ENCODE peak calls at places on chromosomes 13 and 19, in four cellular contexts. One of them, this sample, is unnamed.

GRCh38 chr19:2302319-2303208 is 5.4 kb downstream of the LINGO3 start:
- DNase-seq in A549: no peak
- DNase-seq in IMR-90: peak
- DNase-seq in HepG2: no peak
- DNase-seq in this sample: peak

GRCh38 chr19:7257148-7258041 is 36.8 kb downstream of the INSR start:
- DNase-seq in A549: peak
- DNase-seq in IMR-90: peak
- DNase-seq in HepG2: peak
- DNase-seq in this sample: no peak

GRCh38 chr13:75550159-75550567 is 572 bp downstream of the UCHL3 start:
- DNase-seq in A549: peak
- DNase-seq in IMR-90: peak
- DNase-seq in HepG2: peak
- DNase-seq in this sample: peak

GRCh38 chr13:112247471-112248405 is 128.4 kb upstream of the SPACA7 start:
- DNase-seq in A549: no peak
- DNase-seq in IMR-90: no peak
- DNase-seq in HepG2: no peak
- DNase-seq in this sample: no peak

GRCh38 chr13:25493930-25494707 is 122.3 kb downstream of the ATP8A2 start:
- DNase-seq in A549: no peak
- DNase-seq in IMR-90: no peak
- DNase-seq in HepG2: no peak
- DNase-seq in this sample: no peak

GRCh38 chr13:51502206-51502651 is 49.4 kb upstream of the INTS6 start:
- DNase-seq in A549: no peak
- DNase-seq in IMR-90: peak
- DNase-seq in HepG2: no peak
- DNase-seq in this sample: no peak

GRCh38 chr19:35601971-35602370 is 10.6 kb upstream of the HAUS5 start:
- DNase-seq in A549: no peak
- DNase-seq in IMR-90: no peak
- DNase-seq in HepG2: no peak
- DNase-seq in this sample: no peak

GRCh38 chr13:112532837-112533745 is 54.9 kb downstream of the TUBGCP3 start:
- DNase-seq in A549: no peak
- DNase-seq in IMR-90: no peak
- DNase-seq in HepG2: no peak
- DNase-seq in this sample: no peak

GRCh38 chr13:23725922-23726321 is 155.7 kb downstream of the TNFRSF19 start:
- DNase-seq in A549: no peak
- DNase-seq in IMR-90: no peak
- DNase-seq in HepG2: no peak
- DNase-seq in this sample: no peak

GRCh38 chr13:49253310-49253709 is 5.6 kb downstream of the CDADC1 start:
- DNase-seq in A549: no peak
- DNase-seq in IMR-90: no peak
- DNase-seq in HepG2: no peak
- DNase-seq in this sample: no peak

GRCh38 chr13:34730966-34731365 is 211.1 kb upstream of the NBEA start:
- DNase-seq in A549: no peak
- DNase-seq in IMR-90: no peak
- DNase-seq in HepG2: no peak
- DNase-seq in this sample: no peak

GRCh38 chr19:4521170-4521887 is 3.0 kb upstream of the PLIN4 start:
- DNase-seq in A549: no peak
- DNase-seq in IMR-90: no peak
- DNase-seq in HepG2: peak
- DNase-seq in this sample: no peak

GRCh38 chr13:30698023-30698422 is 37.3 kb upstream of the ALOX5AP start:
- DNase-seq in A549: no peak
- DNase-seq in IMR-90: peak
- DNase-seq in HepG2: no peak
- DNase-seq in this sample: no peak

GRCh38 chr13:112688560-112689497 is 1.0 kb upstream of the ATP11A start:
- DNase-seq in A549: no peak
- DNase-seq in IMR-90: no peak
- DNase-seq in HepG2: peak
- DNase-seq in this sample: no peak

GRCh38 chr13:41614671-41615519 is 157.5 kb downstream of the RGCC start:
- DNase-seq in A549: no peak
- DNase-seq in IMR-90: peak
- DNase-seq in HepG2: no peak
- DNase-seq in this sample: no peak

GRCh38 chr19:5627395-5627904 is 4.6 kb downstream of the SAFB start:
- DNase-seq in A549: no peak
- DNase-seq in IMR-90: peak
- DNase-seq in HepG2: no peak
- DNase-seq in this sample: peak

GRCh38 chr13:44103721-44104490 is 224.2 kb downstream of the LACC1 start:
- DNase-seq in A549: no peak
- DNase-seq in IMR-90: no peak
- DNase-seq in HepG2: no peak
- DNase-seq in this sample: no peak

GRCh38 chr13:28503182-28503980 is 8.5 kb upstream of the FLT1 start:
- DNase-seq in A549: no peak
- DNase-seq in IMR-90: peak
- DNase-seq in HepG2: no peak
- DNase-seq in this sample: no peak

GRCh38 chr13:49517461-49517860 is 21.7 kb downstream of the PHF11 start:
- DNase-seq in A549: no peak
- DNase-seq in IMR-90: no peak
- DNase-seq in HepG2: peak
- DNase-seq in this sample: no peak

GRCh38 chr19:14997981-14998380 is 18.3 kb upstream of the SLC1A6 start:
- DNase-seq in A549: no peak
- DNase-seq in IMR-90: no peak
- DNase-seq in HepG2: no peak
- DNase-seq in this sample: no peak

GRCh38 chr19:52398091-52398461 is 427 bp downstream of the ZNF528 start:
- DNase-seq in A549: no peak
- DNase-seq in IMR-90: peak
- DNase-seq in HepG2: peak
- DNase-seq in this sample: peak

GRCh38 chr13:25910243-25910642 is 141.6 kb downstream of the SHISA2 start:
- DNase-seq in A549: no peak
- DNase-seq in IMR-90: no peak
- DNase-seq in HepG2: no peak
- DNase-seq in this sample: no peak

GRCh38 chr19:58332697-58333096 is 5.9 kb downstream of the ZSCAN22 start:
- DNase-seq in A549: no peak
- DNase-seq in IMR-90: no peak
- DNase-seq in HepG2: no peak
- DNase-seq in this sample: no peak

GRCh38 chr19:58328999-58329398 is 2.2 kb downstream of the ZSCAN22 start:
- DNase-seq in A549: peak
- DNase-seq in IMR-90: no peak
- DNase-seq in HepG2: no peak
- DNase-seq in this sample: peak

GRCh38 chr19:58326914-58327726 is at the start of gene ZSCAN22:
- DNase-seq in A549: peak
- DNase-seq in IMR-90: peak
- DNase-seq in HepG2: peak
- DNase-seq in this sample: peak

GRCh38 chr19:58326501-58326913 is 287 bp upstream of the ZSCAN22 start:
- DNase-seq in A549: no peak
- DNase-seq in IMR-90: no peak
- DNase-seq in HepG2: no peak
- DNase-seq in this sample: no peak

DNA sequence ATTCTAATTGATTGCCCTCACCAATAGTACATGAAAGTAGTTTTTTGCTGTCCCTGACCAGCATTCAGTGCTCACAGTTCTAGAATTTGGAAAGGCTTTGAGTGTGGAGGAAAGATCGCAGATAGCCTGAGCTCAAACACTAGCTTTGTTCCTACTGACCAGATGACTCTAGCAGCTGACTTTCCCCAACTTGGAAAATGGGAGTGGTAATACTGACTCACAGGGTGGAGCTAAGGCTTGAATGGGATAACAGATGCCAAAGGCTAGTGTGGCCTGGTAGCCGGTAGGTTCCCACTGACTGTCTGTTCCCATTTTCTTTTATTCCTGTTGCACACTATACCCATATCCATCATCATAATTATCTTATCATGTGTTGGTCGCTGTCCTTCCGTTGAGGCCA is 3.7 kb downstream of the ZSCAN22 start:
- DNase-seq in A549: no peak
- DNase-seq in IMR-90: peak
- DNase-seq in HepG2: no peak
- DNase-seq in this sample: peak
- TF ChIP-seq MAZ in A549: no peak
- TF ChIP-seq MAZ in IMR-90: no peak
- TF ChIP-seq MAZ in HepG2: no peak
- TF ChIP-seq MAZ in this sample: no peak

GRCh38 chr19:47506459-47506858 is 8.4 kb downstream of the NAPA start:
- DNase-seq in A549: no peak
- DNase-seq in IMR-90: no peak
- DNase-seq in HepG2: no peak
- DNase-seq in this sample: no peak

GRCh38 chr19:47508721-47509120 is 6.1 kb downstream of the NAPA start:
- DNase-seq in A549: no peak
- DNase-seq in IMR-90: no peak
- DNase-seq in HepG2: no peak
- DNase-seq in this sample: no peak

GRCh38 chr19:47507924-47508553 is 6.8 kb downstream of the NAPA start:
- DNase-seq in A549: no peak
- DNase-seq in IMR-90: no peak
- DNase-seq in HepG2: no peak
- DNase-seq in this sample: no peak

GRCh38 chr19:47505506-47505905 is 9.4 kb downstream of the NAPA start:
- DNase-seq in A549: no peak
- DNase-seq in IMR-90: no peak
- DNase-seq in HepG2: no peak
- DNase-seq in this sample: no peak

GRCh38 chr19:47507031-47507430 is 7.8 kb downstream of the NAPA start:
- DNase-seq in A549: no peak
- DNase-seq in IMR-90: no peak
- DNase-seq in HepG2: no peak
- DNase-seq in this sample: no peak
- TF ChIP-seq MAZ in A549: no peak
- TF ChIP-seq MAZ in IMR-90: no peak
- TF ChIP-seq MAZ in HepG2: no peak
- TF ChIP-seq MAZ in this sample: no peak

DNA sequence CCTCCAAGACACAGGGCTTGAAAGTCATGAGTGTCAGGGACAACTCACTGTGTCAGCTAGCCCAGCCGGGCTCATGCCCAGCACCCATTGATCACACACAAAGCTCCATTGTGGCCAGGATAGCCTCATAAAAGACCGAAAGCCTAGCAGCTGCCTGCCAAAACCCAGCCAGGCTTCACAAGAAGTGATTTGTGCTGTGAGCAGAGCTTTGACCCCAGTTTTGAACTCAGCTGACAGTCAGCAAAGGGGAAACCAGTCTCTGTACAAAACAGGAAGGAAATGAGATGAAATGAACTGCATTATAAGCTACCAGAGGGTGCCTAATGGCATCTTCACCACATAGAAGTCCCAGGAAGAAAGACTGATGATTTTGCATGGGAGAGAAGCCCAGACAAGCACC is 2.9 kb upstream of the RUBCNL start:
- DNase-seq in A549: no peak
- DNase-seq in IMR-90: no peak
- DNase-seq in HepG2: peak
- DNase-seq in this sample: no peak
- TF ChIP-seq MAZ in A549: no peak
- TF ChIP-seq MAZ in IMR-90: no peak
- TF ChIP-seq MAZ in HepG2: no peak
- TF ChIP-seq MAZ in this sample: no peak

GRCh38 chr19:17686027-17686511 is 2.1 kb downstream of the UNC13A start:
- DNase-seq in A549: peak
- DNase-seq in IMR-90: no peak
- DNase-seq in HepG2: no peak
- DNase-seq in this sample: peak

GRCh38 chr19:17686592-17687042 is 1.5 kb downstream of the UNC13A start:
- DNase-seq in A549: peak
- DNase-seq in IMR-90: no peak
- DNase-seq in HepG2: no peak
- DNase-seq in this sample: peak

GRCh38 chr19:17688853-17689595 is 870 bp upstream of the UNC13A start:
- DNase-seq in A549: no peak
- DNase-seq in IMR-90: no peak
- DNase-seq in HepG2: no peak
- DNase-seq in this sample: no peak

GRCh38 chr19:17687141-17687856 is 855 bp downstream of the UNC13A start:
- DNase-seq in A549: peak
- DNase-seq in IMR-90: no peak
- DNase-seq in HepG2: no peak
- DNase-seq in this sample: peak

GRCh38 chr19:17687857-17688784 is at the start of gene UNC13A:
- DNase-seq in A549: peak
- DNase-seq in IMR-90: peak
- DNase-seq in HepG2: no peak
- DNase-seq in this sample: peak
- TF ChIP-seq MAZ in A549: no peak
- TF ChIP-seq MAZ in IMR-90: peak
- TF ChIP-seq MAZ in HepG2: peak
- TF ChIP-seq MAZ in this sample: no peak

GRCh38 chr19:54893406-54893805 is 12.5 kb upstream of the NCR1 start:
- DNase-seq in A549: no peak
- DNase-seq in IMR-90: no peak
- DNase-seq in HepG2: no peak
- DNase-seq in this sample: no peak

GRCh38 chr19:54889566-54889965 is 15.5 kb downstream of the FCAR start:
- DNase-seq in A549: no peak
- DNase-seq in IMR-90: no peak
- DNase-seq in HepG2: no peak
- DNase-seq in this sample: no peak
- TF ChIP-seq MAZ in A549: no peak
- TF ChIP-seq MAZ in IMR-90: no peak
- TF ChIP-seq MAZ in HepG2: no peak
- TF ChIP-seq MAZ in this sample: no peak

DNA sequence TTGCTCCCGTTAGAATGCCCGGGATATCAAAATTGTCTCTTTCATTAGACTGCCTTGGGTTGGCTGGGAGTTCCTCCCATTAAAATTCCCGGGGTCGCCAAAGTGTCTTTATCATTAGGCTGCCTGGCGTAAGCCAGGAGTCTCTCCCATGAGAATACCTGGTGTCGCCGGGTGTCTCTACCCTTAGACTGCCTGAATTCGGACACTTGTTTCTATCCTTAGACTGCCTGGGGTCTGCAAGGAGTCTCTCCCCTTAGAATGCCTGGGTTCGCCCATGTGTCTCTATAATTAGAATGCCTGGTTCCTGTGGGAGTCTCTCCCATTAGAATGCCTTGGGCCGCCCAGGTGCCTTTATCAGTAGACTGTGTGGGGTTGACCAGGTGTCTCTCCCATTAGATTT is 1538.2 kb downstream of the UQCRFS1 start:
- DNase-seq in A549: no peak
- DNase-seq in IMR-90: no peak
- DNase-seq in HepG2: no peak
- DNase-seq in this sample: no peak
- TF ChIP-seq MAZ in A549: no peak
- TF ChIP-seq MAZ in IMR-90: no peak
- TF ChIP-seq MAZ in HepG2: no peak
- TF ChIP-seq MAZ in this sample: no peak

GRCh38 chr13:95614641-95615245 is 29.8 kb downstream of the DZIP1 start:
- DNase-seq in A549: no peak
- DNase-seq in IMR-90: no peak
- DNase-seq in HepG2: no peak
- DNase-seq in this sample: no peak
- TF ChIP-seq MAZ in A549: no peak
- TF ChIP-seq MAZ in IMR-90: no peak
- TF ChIP-seq MAZ in HepG2: no peak
- TF ChIP-seq MAZ in this sample: no peak

This sample was measured in K562.